ENCODE peak calls at places on chromosomes 4 and X, in five cellular contexts. Y is GM12878, Z is NT2/D1, F is HepG2, I is H1. S is an unnamed sample.

GRCh38 chr4:97866821-97867556 is 276.3 kb downstream of the STPG2 start:
- DNase-seq in Y (no peak), Z (no peak), F (no peak), I (no peak), S (no peak)

GRCh38 chrX:12329476-12329875 is 191.2 kb downstream of the FRMPD4 start:
- DNase-seq in Y (no peak), Z (no peak), F (no peak), I (no peak), S (no peak)

GRCh38 chrX:64204701-64205440 is 637 bp downstream of the AMER1 start:
- DNase-seq in Y (no peak), Z (no peak), F (peak), I (no peak), S (peak)

GRCh38 chr4:64250061-64250460 is 159.2 kb downstream of the TECRL start:
- DNase-seq in Y (no peak), Z (no peak), F (no peak), I (no peak), S (no peak)

GRCh38 chrX:78548012-78548411 is 111.1 kb downstream of the RTL3 start:
- DNase-seq in Y (no peak), Z (no peak), F (no peak), I (no peak), S (no peak)

GRCh38 chrX:28997716-28998115 is 410.5 kb downstream of the IL1RAPL1 start:
- DNase-seq in Y (no peak), Z (no peak), F (no peak), I (no peak), S (no peak)

GRCh38 chr4:102338405-102338804 is 6.9 kb downstream of the SLC39A8 start:
- DNase-seq in Y (no peak), Z (no peak), F (no peak), I (no peak), S (no peak)

GRCh38 chr4:72275381-72275780 is 243.6 kb downstream of the NPFFR2 start:
- DNase-seq in Y (no peak), Z (no peak), F (no peak), I (no peak), S (no peak)

GRCh38 chrX:87736576-87736975 is 219.0 kb downstream of the KLHL4 start:
- DNase-seq in Y (no peak), Z (no peak), F (no peak), I (no peak), S (no peak)

GRCh38 chr4:182752158-182752910 is 164.9 kb downstream of the DCTD start:
- DNase-seq in Y (no peak), Z (peak), F (no peak), I (no peak), S (no peak)

GRCh38 chrX:104113237-104113965 is 1.1 kb downstream of the ZCCHC18 start:
- DNase-seq in Y (no peak), Z (peak), F (peak), I (no peak), S (peak)

GRCh38 chr4:43066415-43066814 is 173.9 kb downstream of the GRXCR1 start:
- DNase-seq in Y (no peak), Z (no peak), F (no peak), I (no peak), S (no peak)

GRCh38 chr4:183635333-183635732 is 23.7 kb downstream of the RWDD4 start:
- DNase-seq in Y (no peak), Z (no peak), F (no peak), I (no peak), S (no peak)

GRCh38 chrX:108025954-108026616 is 18.8 kb upstream of the VSIG1 start:
- DNase-seq in Y (no peak), Z (no peak), F (no peak), I (no peak), S (no peak)

GRCh38 chr4:7877131-7877530 is 62.5 kb downstream of the AFAP1 start:
- DNase-seq in Y (no peak), Z (no peak), F (no peak), I (no peak), S (no peak)

DNA sequence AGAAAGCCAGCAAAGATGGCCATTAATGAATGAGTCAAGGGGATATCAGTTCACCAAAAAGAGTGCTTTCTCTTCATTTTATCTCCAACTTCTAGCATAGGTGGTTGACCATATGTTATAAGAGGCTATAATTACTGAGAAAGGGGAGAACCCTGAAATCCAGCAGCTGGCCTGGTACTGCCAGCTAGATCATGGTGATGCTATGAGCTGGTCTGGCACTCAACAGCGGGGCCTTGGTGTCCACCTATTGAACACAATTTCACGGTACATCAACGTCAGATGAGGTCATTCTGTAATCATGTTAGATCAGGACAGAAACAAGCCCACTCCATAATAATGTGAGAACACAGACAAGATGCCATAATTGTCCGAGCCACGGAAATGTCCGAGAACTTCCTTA is 1644.8 kb upstream of the PCDH7 start:
- DNase-seq in Y (no peak), Z (no peak), F (no peak), I (no peak), S (no peak)
- TF ChIP-seq SUZ12 in Y (no peak), Z (no peak), F (no peak), I (no peak), S (no peak)

GRCh38 chrX:17537652-17538301 is 162.8 kb downstream of the NHS start:
- DNase-seq in Y (no peak), Z (peak), F (no peak), I (no peak), S (no peak)

GRCh38 chrX:17529349-17529748 is 154.3 kb downstream of the NHS start:
- DNase-seq in Y (no peak), Z (no peak), F (no peak), I (no peak), S (no peak)

GRCh38 chrX:17531500-17531899 is 156.5 kb downstream of the NHS start:
- DNase-seq in Y (no peak), Z (no peak), F (no peak), I (no peak), S (no peak)

GRCh38 chrX:17535229-17535628 is 160.2 kb downstream of the NHS start:
- DNase-seq in Y (no peak), Z (no peak), F (peak), I (no peak), S (peak)
- TF ChIP-seq SUZ12 in Y (no peak), Z (no peak), F (no peak), I (no peak), S (no peak)

GRCh38 chrX:15143050-15143824 is 126.6 kb downstream of the ASB9 start:
- DNase-seq in Y (no peak), Z (peak), F (peak), I (no peak), S (peak)
- TF ChIP-seq SUZ12 in Y (no peak), Z (no peak), F (no peak), I (no peak), S (no peak)

GRCh38 chr4:187193141-187193540 is 469.5 kb upstream of the FAT1 start:
- DNase-seq in Y (no peak), Z (no peak), F (no peak), I (no peak), S (no peak)
- TF ChIP-seq SUZ12 in Y (no peak), Z (no peak), F (no peak), I (no peak), S (no peak)

GRCh38 chr4:10622728-10623127 is 61.8 kb downstream of the CLNK start:
- DNase-seq in Y (peak), Z (no peak), F (no peak), I (no peak), S (no peak)

GRCh38 chr4:10623241-10623640 is 61.3 kb downstream of the CLNK start:
- DNase-seq in Y (no peak), Z (no peak), F (no peak), I (no peak), S (no peak)

GRCh38 chr4:10620935-10621488 is 63.6 kb downstream of the CLNK start:
- DNase-seq in Y (no peak), Z (no peak), F (no peak), I (no peak), S (no peak)

GRCh38 chr4:10623862-10624261 is 60.7 kb downstream of the CLNK start:
- DNase-seq in Y (no peak), Z (no peak), F (no peak), I (no peak), S (no peak)

GRCh38 chr4:10625130-10625529 is 59.4 kb downstream of the CLNK start:
- DNase-seq in Y (no peak), Z (no peak), F (peak), I (no peak), S (no peak)
- TF ChIP-seq SUZ12 in Y (no peak), Z (no peak), F (no peak), I (no peak), S (no peak)

GRCh38 chrX:109774706-109775105 is 41.6 kb upstream of the ACSL4 start:
- DNase-seq in Y (peak), Z (no peak), F (peak), I (no peak), S (no peak)
- TF ChIP-seq SUZ12 in Y (no peak), Z (no peak), F (no peak), I (no peak), S (no peak)

DNA sequence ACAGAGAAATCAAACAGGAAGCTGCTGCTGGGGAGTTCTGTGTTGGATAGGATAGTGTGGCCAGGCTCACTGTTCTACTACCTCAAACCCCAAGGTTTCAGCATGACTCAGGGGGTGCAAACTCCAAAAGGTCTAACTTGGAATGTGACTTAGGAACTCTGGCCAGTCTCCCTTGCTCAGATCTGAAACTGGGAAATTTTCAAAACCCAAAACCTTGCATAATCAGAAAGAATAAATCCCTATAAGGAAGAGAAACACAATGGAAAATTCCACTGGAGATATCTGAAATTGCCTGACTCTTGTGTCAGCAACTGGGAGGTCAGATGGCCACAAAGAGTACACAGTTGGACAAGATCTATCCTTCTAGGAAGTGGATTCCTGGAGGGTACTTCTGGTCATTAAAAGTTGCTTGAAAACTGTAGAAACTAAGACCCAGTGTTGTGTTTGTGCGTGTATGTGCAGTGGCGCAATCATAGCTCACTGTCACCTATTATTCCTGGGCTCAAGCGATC is 58.0 kb downstream of the PPEF2 start:
- DNase-seq in Y (no peak), Z (no peak), F (peak), I (no peak), S (no peak)
- TF ChIP-seq SUZ12 in Y (no peak), Z (no peak), F (no peak), I (no peak), S (no peak)